ENCODE peak calls at places on chromosome 15, in four cellular contexts. One of them, this sample, is unnamed.

GRCh38 chr15:28101201-28101600 is 2.1 kb upstream of the OCA2 start:
- DNase-seq in body of pancreas: no peak
- DNase-seq in breast epithelium: no peak
- DNase-seq in sigmoid colon: peak; percentile 34
- DNase-seq in this sample: no peak

GRCh38 chr15:57327985-57328471 is 48.3 kb upstream of the CGNL1 start:
- DNase-seq in body of pancreas: peak; percentile 37
- DNase-seq in breast epithelium: no peak
- DNase-seq in sigmoid colon: no peak
- DNase-seq in this sample: no peak

GRCh38 chr15:31554261-31554660 is 227.6 kb downstream of the KLF13 start:
- DNase-seq in body of pancreas: peak; percentile 21
- DNase-seq in breast epithelium: no peak
- DNase-seq in sigmoid colon: no peak
- DNase-seq in this sample: no peak

GRCh38 chr15:42490246-42490742 is 647 bp downstream of the ZNF106 start:
- DNase-seq in body of pancreas: no peak
- DNase-seq in breast epithelium: no peak
- DNase-seq in sigmoid colon: no peak
- DNase-seq in this sample: no peak

GRCh38 chr15:34318277-34319079 is 19.1 kb downstream of the SLC12A6 start:
- DNase-seq in body of pancreas: peak; percentile 73
- DNase-seq in breast epithelium: peak; percentile 64
- DNase-seq in sigmoid colon: peak; percentile 82
- DNase-seq in this sample: peak; percentile 78

GRCh38 chr15:51366911-51367310 is 25.5 kb downstream of the GLDN start:
- DNase-seq in body of pancreas: peak; percentile 62
- DNase-seq in breast epithelium: no peak
- DNase-seq in sigmoid colon: no peak
- DNase-seq in this sample: no peak

GRCh38 chr15:65377976-65378366 is at the start of gene IGDCC3:
- DNase-seq in body of pancreas: no peak
- DNase-seq in breast epithelium: no peak
- DNase-seq in sigmoid colon: no peak
- DNase-seq in this sample: no peak

GRCh38 chr15:88127477-88127799 is 129.1 kb downstream of the NTRK3 start:
- DNase-seq in body of pancreas: no peak
- DNase-seq in breast epithelium: no peak
- DNase-seq in sigmoid colon: no peak
- DNase-seq in this sample: no peak

GRCh38 chr15:69538381-69538780 is 85.8 kb downstream of the RPLP1 start:
- DNase-seq in body of pancreas: no peak
- DNase-seq in breast epithelium: no peak
- DNase-seq in sigmoid colon: no peak
- DNase-seq in this sample: no peak
- H3K27ac ChIP-seq in body of pancreas: no peak overlapping the region
- H3K27ac ChIP-seq in breast epithelium: no peak overlapping the region
- H3K27ac ChIP-seq in sigmoid colon: no peak overlapping the region
- H3K27ac ChIP-seq in this sample: no peak overlapping the region

GRCh38 chr15:101276501-101277037 is 716 bp downstream of the SELENOS start:
- DNase-seq in body of pancreas: no peak
- DNase-seq in breast epithelium: no peak
- DNase-seq in sigmoid colon: no peak
- DNase-seq in this sample: no peak

GRCh38 chr15:101275018-101275417 is 2.3 kb downstream of the SELENOS start:
- DNase-seq in body of pancreas: no peak
- DNase-seq in breast epithelium: no peak
- DNase-seq in sigmoid colon: no peak
- DNase-seq in this sample: no peak

GRCh38 chr15:101277943-101278564 is 769 bp upstream of the SELENOS start:
- DNase-seq in body of pancreas: no peak
- DNase-seq in breast epithelium: no peak
- DNase-seq in sigmoid colon: no peak
- DNase-seq in this sample: no peak

GRCh38 chr15:101280007-101280406 is 2.7 kb upstream of the SELENOS start:
- DNase-seq in body of pancreas: no peak
- DNase-seq in breast epithelium: no peak
- DNase-seq in sigmoid colon: no peak
- DNase-seq in this sample: no peak

DNA sequence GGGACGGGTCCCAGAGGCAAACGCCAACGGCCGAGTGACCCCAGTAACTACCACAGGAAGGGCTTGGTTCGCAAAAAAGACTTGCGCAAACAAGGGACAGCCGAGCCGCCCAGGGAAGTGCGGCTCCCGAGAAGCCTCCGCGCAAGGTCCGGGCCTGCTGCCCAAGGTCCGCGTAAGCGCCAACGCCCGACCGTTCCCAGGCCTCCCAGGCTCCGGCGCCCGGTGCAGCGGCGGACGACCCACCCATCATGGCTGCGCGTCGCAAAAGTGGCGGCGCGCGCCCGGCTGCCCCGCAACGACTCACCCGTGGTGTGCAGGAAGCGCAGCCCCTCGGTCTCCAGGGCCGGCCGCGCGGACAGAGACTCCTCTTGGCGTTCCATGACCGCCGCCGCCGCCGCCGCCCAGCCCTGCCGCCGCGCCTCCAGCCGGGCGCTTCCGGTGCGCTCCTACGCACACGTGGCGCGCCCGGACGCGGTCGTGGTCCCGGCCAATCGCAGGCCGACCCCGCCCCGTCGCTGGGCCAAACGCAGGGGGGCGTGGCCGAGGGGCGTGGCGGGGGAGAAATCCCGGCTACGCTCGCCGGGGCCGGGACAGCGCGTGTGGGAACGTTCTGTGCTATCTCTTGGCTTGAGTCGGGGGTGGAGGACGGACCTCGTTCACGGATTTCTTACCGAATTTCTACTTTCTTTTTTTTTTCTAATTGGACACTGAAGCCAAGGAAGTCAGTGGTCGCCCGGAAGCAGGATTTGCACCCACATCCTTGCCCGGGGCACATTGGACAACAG is at the start of gene SELENOS:
- DNase-seq in body of pancreas: peak; percentile 92
- DNase-seq in breast epithelium: peak; percentile 86
- DNase-seq in sigmoid colon: peak; percentile 96
- DNase-seq in this sample: peak; percentile 94
- TF ChIP-seq POLR2A in body of pancreas: peak; percentile 86
- TF ChIP-seq POLR2A in breast epithelium: no peak
- TF ChIP-seq POLR2A in sigmoid colon: peak; percentile 46
- TF ChIP-seq POLR2A in this sample: peak; percentile 97

GRCh38 chr15:85480923-85481322 is 100.5 kb downstream of the AKAP13 start:
- DNase-seq in body of pancreas: no peak
- DNase-seq in breast epithelium: no peak
- DNase-seq in sigmoid colon: no peak
- DNase-seq in this sample: no peak
- H3K4me1 ChIP-seq in body of pancreas: peaks cover 14% of the 10 kb centered on the region
- H3K4me1 ChIP-seq in breast epithelium: no peaks in the 10 kb centered on the region
- H3K4me1 ChIP-seq in sigmoid colon: peaks cover 82% of the 10 kb centered on the region
- H3K4me1 ChIP-seq in this sample: no peaks in the 10 kb centered on the region

GRCh38 chr15:74384566-74385441 is 17.4 kb upstream of the CYP11A1 start:
- DNase-seq in body of pancreas: no peak
- DNase-seq in breast epithelium: no peak
- DNase-seq in sigmoid colon: no peak
- DNase-seq in this sample: no peak
- H3K27ac ChIP-seq in body of pancreas: no peak overlapping the region
- H3K27ac ChIP-seq in breast epithelium: peak overlapping the region; percentile 80
- H3K27ac ChIP-seq in sigmoid colon: no peak overlapping the region
- H3K27ac ChIP-seq in this sample: no peak overlapping the region

DNA sequence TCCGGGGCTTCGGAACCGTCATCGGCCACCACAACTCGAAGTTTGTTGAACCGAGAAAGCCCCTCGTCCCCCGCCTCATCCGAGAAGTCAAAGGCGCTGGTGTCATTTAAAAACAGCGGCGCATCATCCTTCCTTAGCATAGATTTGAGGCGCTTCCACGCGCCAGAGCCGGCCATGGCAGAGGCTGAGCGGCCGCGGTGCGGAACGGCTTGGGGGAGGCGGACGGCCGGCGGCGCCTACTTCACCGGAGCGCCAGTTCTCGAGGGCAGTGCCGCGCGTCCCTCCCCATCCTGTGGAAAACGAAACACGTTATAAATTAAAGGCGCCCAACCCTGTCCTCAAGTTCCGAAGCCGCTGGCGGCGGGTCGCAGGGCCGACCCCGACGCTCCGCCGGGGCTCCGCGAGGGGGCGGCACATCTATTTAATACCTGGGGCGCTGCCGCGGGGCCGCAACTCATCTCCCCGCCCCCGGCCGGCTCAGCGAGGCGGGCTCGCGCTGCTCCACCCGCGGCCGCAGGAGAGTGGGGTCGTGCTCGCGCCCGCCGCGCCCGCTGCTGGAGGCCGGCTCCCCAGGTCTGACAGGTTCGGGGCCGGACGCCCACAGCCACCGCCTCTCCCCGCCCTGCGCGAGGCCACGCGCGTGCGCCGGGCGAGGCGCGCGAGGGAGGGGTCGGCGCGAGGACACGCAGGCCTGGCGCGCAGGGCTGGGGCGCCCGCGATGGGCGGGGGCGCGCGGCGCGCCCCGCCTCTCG is at the start of gene SLC30A4:
- DNase-seq in body of pancreas: peak; percentile 68
- DNase-seq in breast epithelium: peak; percentile 58
- DNase-seq in sigmoid colon: peak; percentile 86
- DNase-seq in this sample: peak; percentile 80
- TF ChIP-seq POLR2A in body of pancreas: peak; percentile 40
- TF ChIP-seq POLR2A in breast epithelium: no peak
- TF ChIP-seq POLR2A in sigmoid colon: no peak
- TF ChIP-seq POLR2A in this sample: peak; percentile 58

GRCh38 chr15:25793354-25794050 is 69.6 kb downstream of the ATP10A start:
- DNase-seq in body of pancreas: peak; percentile 48
- DNase-seq in breast epithelium: no peak
- DNase-seq in sigmoid colon: peak; percentile 60
- DNase-seq in this sample: peak; percentile 40
- H3K4me1 ChIP-seq in body of pancreas: no peaks in the 10 kb centered on the region
- H3K4me1 ChIP-seq in breast epithelium: no peaks in the 10 kb centered on the region
- H3K4me1 ChIP-seq in sigmoid colon: peaks cover 57% of the 10 kb centered on the region
- H3K4me1 ChIP-seq in this sample: no peaks in the 10 kb centered on the region

DNA sequence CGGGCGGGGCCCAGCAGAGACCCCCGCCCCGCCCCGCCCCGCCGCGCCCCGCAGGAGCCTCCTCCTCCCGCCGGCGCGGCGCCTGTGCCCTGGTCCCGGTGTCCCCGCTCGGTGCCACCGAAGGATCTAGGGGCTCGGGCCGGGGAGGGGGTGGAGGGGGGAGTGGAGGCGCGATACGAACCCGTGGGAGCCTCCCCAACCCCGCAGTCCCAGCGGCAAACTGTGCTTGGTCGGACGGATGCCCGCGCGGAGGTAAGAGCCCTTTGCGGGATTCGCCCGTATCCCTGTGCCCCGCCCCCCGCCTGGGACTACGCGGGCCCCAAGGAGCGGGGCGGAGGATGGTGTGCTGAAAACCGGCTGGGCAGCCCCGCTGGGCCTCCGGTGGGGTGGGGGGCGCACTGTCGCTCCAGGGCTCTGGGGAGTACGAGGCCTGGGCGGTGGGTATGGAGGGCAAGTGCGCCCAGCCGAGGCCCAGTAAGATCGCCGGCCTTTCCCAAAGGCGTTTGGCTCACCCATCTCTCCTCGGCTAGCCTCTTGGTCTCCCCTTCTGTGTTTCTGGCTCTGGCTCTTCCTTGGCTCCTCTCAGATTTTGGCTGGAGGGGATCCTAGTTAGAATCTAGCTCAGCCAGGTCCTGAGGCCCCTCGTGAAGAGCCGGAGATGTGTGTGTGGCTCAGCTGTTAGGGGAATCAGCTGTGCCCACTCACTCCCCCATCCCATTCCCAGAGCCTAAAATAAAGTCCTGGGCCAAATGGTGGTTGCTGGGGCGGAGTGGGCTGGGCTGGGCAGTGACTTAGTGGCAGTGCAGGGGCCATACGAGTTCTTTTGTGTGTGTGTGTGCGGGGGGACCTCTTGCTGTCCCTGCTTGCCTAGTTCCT is 65.7 kb upstream of the POLG start:
- DNase-seq in body of pancreas: no peak
- DNase-seq in breast epithelium: no peak
- DNase-seq in sigmoid colon: no peak
- DNase-seq in this sample: no peak
- H3K27ac ChIP-seq in body of pancreas: no peak overlapping the region
- H3K27ac ChIP-seq in breast epithelium: no peak overlapping the region
- H3K27ac ChIP-seq in sigmoid colon: peak overlapping the region; percentile 71
- H3K27ac ChIP-seq in this sample: no peak overlapping the region

DNA sequence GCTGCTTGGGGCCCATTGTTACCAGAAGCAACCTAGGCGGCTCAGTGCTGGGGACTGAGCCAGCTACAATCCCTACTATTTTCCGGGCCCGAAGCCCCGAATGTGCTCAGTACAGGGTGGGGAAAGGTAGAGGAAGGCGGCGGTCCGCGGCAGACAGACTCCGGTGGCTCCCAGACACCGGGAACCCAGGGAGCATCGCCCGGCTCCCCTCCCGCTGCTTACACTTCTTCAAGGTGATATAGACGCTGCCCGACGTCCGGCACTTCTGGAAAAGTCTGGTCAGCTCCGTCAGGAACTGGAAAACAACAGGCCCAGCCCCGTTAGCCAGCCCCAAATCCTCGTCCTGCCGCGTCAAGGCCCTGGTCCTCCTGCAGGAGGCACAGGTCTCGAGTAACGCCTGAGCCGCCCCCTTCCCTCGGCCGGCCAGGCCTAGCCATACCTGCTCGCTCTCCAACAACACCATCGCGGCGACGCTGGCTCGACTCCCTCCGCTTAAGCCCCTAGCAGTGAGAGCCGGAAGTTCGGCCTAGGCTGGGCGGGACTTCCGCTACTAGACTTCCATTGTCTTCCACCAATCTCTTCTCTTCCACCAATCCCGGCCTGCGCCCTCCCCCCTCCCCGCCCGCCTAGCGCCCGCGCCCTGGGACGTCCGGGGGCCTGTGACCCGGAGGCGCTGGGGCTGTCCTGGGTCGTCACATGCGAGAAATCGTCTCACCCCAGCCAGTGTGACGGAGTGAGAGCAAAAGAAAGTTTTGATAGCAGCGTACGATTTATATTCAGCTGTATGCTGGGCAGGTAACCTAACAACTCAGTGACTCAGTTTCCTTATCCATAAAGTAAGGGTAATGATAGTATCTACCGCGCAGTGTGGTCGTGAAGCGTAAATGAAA is at the start of gene SRP14:
- DNase-seq in body of pancreas: peak; percentile 93
- DNase-seq in breast epithelium: peak; percentile 90
- DNase-seq in sigmoid colon: peak; percentile 97
- DNase-seq in this sample: peak; percentile 95
- TF ChIP-seq POLR2A in body of pancreas: peak; percentile 91
- TF ChIP-seq POLR2A in breast epithelium: peak; percentile 66
- TF ChIP-seq POLR2A in sigmoid colon: peak; percentile 63
- TF ChIP-seq POLR2A in this sample: peak; percentile 70

This sample was measured in right lobe of liver.